ENCODE peak calls at places on chromosomes 16 and 17, in five cellular contexts. G is central memory CD4-positive, alpha-beta T cell; J is NCI-H1436; I is stimulated activated CD8-positive, alpha-beta memory T cell treated with anti-CD3 and anti-CD28 coated beads, Interleukin-4, amount 100 ng/mL, for 1 hour; M is neuronal stem cell. K is an unnamed sample.

GRCh38 chr17:6536566-6537065 is 19.7 kb downstream of the PITPNM3 start:
- DNase-seq in G (no peak), J (no peak), I (no peak), M (no peak), K (no peak)

GRCh38 chr16:12097523-12098428 is 121.2 kb downstream of the SNX29 start:
- DNase-seq in G (no peak), J (no peak), I (no peak), M (no peak), K (no peak)

GRCh38 chr17:11486726-11487310 is 111.5 kb upstream of the DNAH9 start:
- DNase-seq in G (no peak), J (no peak), I (no peak), M (no peak), K (no peak)

GRCh38 chr16:27233731-27234130 is 30.4 kb downstream of the KDM8 start:
- DNase-seq in G (no peak), J (no peak), I (no peak), M (no peak), K (no peak)

GRCh38 chr17:78836420-78837021 is 4.1 kb downstream of the USP36 start:
- DNase-seq in G (no peak), J (no peak), I (no peak), M (no peak), K (no peak)

GRCh38 chr17:38875477-38876080 is 5.7 kb downstream of the LASP1 start:
- DNase-seq in G (no peak), J (no peak), I (no peak), M (no peak), K (no peak)

GRCh38 chr16:49827806-49828428 is 28.0 kb downstream of the ZNF423 start:
- DNase-seq in G (no peak), J (no peak), I (no peak), M (no peak), K (no peak)

GRCh38 chr16:19691161-19691850 is 26.7 kb downstream of the KNOP1 start:
- DNase-seq in G (no peak), J (no peak), I (no peak), M (no peak), K (no peak)

GRCh38 chr16:47018223-47018891 is 44.9 kb upstream of the DNAJA2 start:
- DNase-seq in G (peak; percentile 20), J (no peak), I (no peak), M (peak; percentile 35), K (peak; percentile 14)

GRCh38 chr16:23712976-23713375 is at the start of gene ERN2:
- DNase-seq in G (no peak), J (no peak), I (no peak), M (no peak), K (no peak)

GRCh38 chr17:59963738-59964454 is 644 bp downstream of the RNFT1 start:
- DNase-seq in G (no peak), J (peak; percentile 12), I (peak; percentile 18), M (no peak), K (peak; percentile 27)

GRCh38 chr16:31253642-31254045 is 6.1 kb upstream of the ITGAM start:
- DNase-seq in G (no peak), J (no peak), I (no peak), M (no peak), K (no peak)

GRCh38 chr16:67767953-67768352 is 38.4 kb downstream of the RANBP10 start:
- DNase-seq in G (no peak), J (no peak), I (no peak), M (no peak), K (no peak)

GRCh38 chr17:50699410-50699809 is 8.3 kb downstream of the ANKRD40 start:
- DNase-seq in G (no peak), J (no peak), I (no peak), M (no peak), K (no peak)

K was measured in NCI-H748 treated with DMSO at 0.1 percent for 48 hours.